ENCODE peak calls at places on chromosomes 1 and 21, in eight cellular contexts. R is IMR-90, E is heart left ventricle, J is prostate gland, S is cardiac muscle cell, I is mammary epithelial cell, D is SK-N-SH, G is body of pancreas. F is an unnamed sample.

GRCh38 chr1:35031103-35031452 is 667 bp downstream of the ZMYM6 start:
- DNase-seq in D (peak; percentile 39), S (peak; percentile 19), E (peak; percentile 11), J (peak; percentile 8), G (peak; percentile 26), I (peak; percentile 50), R (peak; percentile 49), F (no peak)

GRCh38 chr1:156848461-156849150 is 10.3 kb downstream of the INSRR start:
- DNase-seq in R (no peak), E (no peak), G (no peak), S (peak; percentile 32), I (peak; percentile 31), D (no peak), J (peak; percentile 8), F (no peak)

GRCh38 chr1:17965515-17966100 is 142.0 kb upstream of the IGSF21 start:
- DNase-seq in G (no peak), D (no peak), E (no peak), I (no peak), S (no peak), J (no peak), R (no peak), F (no peak)

GRCh38 chr1:14740016-14740415 is 141.5 kb downstream of the KAZN start:
- DNase-seq in E (no peak), S (no peak), G (no peak), D (no peak), R (no peak), I (no peak), J (no peak), F (no peak)

GRCh38 chr1:54407201-54407956 is 1.2 kb upstream of the SSBP3 start:
- DNase-seq in S (peak; percentile 95), I (peak; percentile 85), J (peak; percentile 79), D (peak; percentile 75), E (peak; percentile 81), R (peak; percentile 93), G (peak; percentile 70), F (peak; percentile 59)

GRCh38 chr1:78069784-78070183 is 24.0 kb downstream of the GIPC2 start:
- DNase-seq in S (no peak), E (no peak), G (no peak), I (peak; percentile 29), D (no peak), J (no peak), R (no peak), F (no peak)

GRCh38 chr1:53078333-53079101 is 16.5 kb downstream of the PODN start:
- DNase-seq in I (no peak), J (no peak), D (no peak), E (no peak), R (no peak), G (no peak), S (no peak), F (no peak)

GRCh38 chr1:29245876-29246275 is 9.6 kb downstream of the PTPRU start:
- DNase-seq in S (no peak), J (no peak), D (peak; percentile 68), G (no peak), E (no peak), I (no peak), R (peak; percentile 53), F (no peak)

GRCh38 chr1:183374825-183375224 is 43.4 kb downstream of the NMNAT2 start:
- DNase-seq in J (no peak), I (no peak), R (no peak), E (no peak), D (no peak), S (no peak), G (no peak), F (no peak)

GRCh38 chr1:67612690-67613322 is 72.2 kb upstream of the GADD45A start:
- DNase-seq in R (no peak), S (peak; percentile 39), G (no peak), E (peak; percentile 28), J (no peak), D (no peak), I (no peak), F (no peak)

GRCh38 chr1:80448081-80448480 is 1352.7 kb upstream of the ADGRL2 start:
- DNase-seq in E (no peak), G (no peak), S (no peak), D (no peak), I (no peak), R (peak; percentile 27), J (no peak), F (no peak)

GRCh38 chr1:26582836-26583460 is 53.4 kb downstream of the RPS6KA1 start:
- DNase-seq in G (no peak), I (peak; percentile 11), S (no peak), E (no peak), J (no peak), R (peak; percentile 76), D (no peak), F (no peak)

GRCh38 chr21:23534833-23535232 is 2072.4 kb downstream of the MRPL39 start:
- DNase-seq in D (no peak), I (no peak), S (no peak), J (no peak), E (no peak), R (no peak), G (no peak), F (no peak)

GRCh38 chr1:58391514-58391913 is 155.0 kb downstream of the OMA1 start:
- DNase-seq in G (no peak), R (no peak), S (no peak), E (no peak), D (no peak), I (no peak), J (no peak), F (no peak)

GRCh38 chr21:42991992-42992740 is 17.8 kb downstream of the PKNOX1 start:
- DNase-seq in S (peak; percentile 87), E (peak; percentile 77), D (no peak), J (no peak), G (no peak), R (peak; percentile 97), I (peak; percentile 21), F (no peak)

GRCh38 chr1:107748529-107748928 is 216.5 kb downstream of the VAV3 start:
- DNase-seq in G (no peak), E (no peak), I (peak; percentile 35), D (peak; percentile 19), J (no peak), S (peak; percentile 34), R (peak; percentile 1), F (no peak)

DNA sequence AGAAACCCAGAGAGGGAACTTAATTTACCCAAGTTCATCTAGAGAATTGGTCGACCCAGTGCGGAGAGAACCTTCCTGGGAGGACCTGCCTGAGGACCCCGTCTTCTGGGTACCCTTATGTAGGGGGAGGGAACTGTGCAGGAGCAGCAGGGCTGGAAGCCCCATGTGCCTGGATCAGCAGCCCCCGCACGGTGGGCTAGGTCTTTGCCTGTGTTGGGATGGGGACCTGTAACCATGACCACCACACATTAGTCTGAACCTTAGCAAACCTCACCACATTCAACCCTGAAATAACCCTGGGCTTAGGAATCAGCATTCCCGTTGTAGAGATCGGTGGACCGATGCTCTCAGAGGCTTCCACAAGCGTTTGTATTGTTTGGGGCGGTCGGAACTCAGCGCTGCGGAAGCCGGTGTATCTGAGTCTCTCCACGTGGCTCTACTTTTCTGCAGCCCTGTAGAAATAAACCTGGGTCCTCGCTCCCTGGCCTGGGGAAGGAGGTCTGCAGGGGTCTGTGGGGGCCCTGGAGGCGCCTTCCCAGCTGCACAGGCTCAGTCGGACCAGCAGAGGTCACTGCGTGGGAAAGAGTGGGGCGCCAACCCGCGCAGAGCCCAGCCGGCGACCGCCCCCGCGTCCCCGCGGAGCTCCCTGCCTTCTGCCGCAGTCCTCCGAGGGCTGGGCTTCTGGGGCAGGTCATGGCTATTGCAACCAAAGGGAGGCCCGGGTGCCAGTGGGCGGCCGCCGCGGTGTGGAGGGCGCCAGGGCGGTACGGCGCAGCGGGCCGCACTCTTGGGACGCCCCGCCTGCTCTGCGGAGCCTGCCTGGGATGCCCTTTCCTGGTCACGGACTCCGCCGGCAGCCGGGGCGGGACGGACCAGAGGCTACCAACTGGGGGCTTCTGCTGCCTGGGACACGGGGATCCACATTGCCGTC is 36.2 kb upstream of the KCNA10 start:
- DNase-seq in J (peak; percentile 7), E (peak; percentile 44), D (peak; percentile 89), R (peak; percentile 1), I (no peak), G (peak; percentile 50), S (peak; percentile 68), F (peak; percentile 79)
- TF ChIP-seq CTCF in J (peak; percentile 56), E (peak; percentile 80), D (peak; percentile 59), R (peak; percentile 37), I (peak; percentile 27), G (peak; percentile 66), S (peak; percentile 60), F (peak; percentile 74)

GRCh38 chr1:201420608-201421002 is 925 bp downstream of the TNNI1 start:
- DNase-seq in R (no peak), J (no peak), S (peak; percentile 61), E (no peak), D (no peak), I (no peak), G (no peak), F (no peak)
- H3K4me3 ChIP-seq in R (no peak overlapping the region), J (no peak overlapping the region), S (peak overlapping the region; percentile 48), E (no peak overlapping the region), D (no peak overlapping the region), I (no peak overlapping the region), G (no peak overlapping the region), F (no peak overlapping the region)

DNA sequence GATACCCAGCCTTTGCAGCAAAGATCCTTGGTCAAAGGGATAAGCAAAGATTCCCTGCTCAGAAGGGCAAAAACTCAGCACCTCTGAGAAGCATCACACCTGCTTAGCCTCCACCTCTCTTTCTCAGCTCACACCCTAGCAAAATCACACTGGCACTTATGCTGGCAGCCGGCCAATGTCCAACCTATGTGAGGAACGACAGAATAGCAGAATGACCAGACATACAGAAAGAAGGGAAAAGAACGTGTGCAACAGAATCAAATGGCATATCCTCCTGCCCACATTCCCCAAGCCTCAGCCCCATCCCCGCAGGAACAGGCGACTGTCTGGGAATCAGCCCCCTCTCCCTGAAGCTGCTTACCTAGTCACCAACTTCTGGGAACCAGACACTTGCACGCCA is 664 bp upstream of the ADORA3 start:
- DNase-seq in E (no peak), I (no peak), J (no peak), R (no peak), G (no peak), D (no peak), S (no peak), F (no peak)
- H3K4me1 ChIP-seq in E (peaks cover 20% of the 10 kb centered on the region), I (peaks cover 15% of the 10 kb centered on the region), J (peaks cover 9% of the 10 kb centered on the region), R (peaks cover 10% of the 10 kb centered on the region), G (peaks cover 19% of the 10 kb centered on the region), D (peaks cover 8% of the 10 kb centered on the region), S (peaks cover 11% of the 10 kb centered on the region), F (no peaks in the 10 kb centered on the region)

GRCh38 chr1:111737216-111738132 is 1.7 kb downstream of the INKA2 start:
- DNase-seq in D (no peak), R (no peak), I (no peak), S (no peak), E (peak; percentile 3), J (no peak), G (no peak), F (no peak)

GRCh38 chr1:111739222-111739983 is at the start of gene INKA2:
- DNase-seq in E (peak; percentile 95), G (peak; percentile 74), R (peak; percentile 83), S (peak; percentile 94), D (peak; percentile 94), J (peak; percentile 88), I (peak; percentile 92), F (peak; percentile 93)

GRCh38 chr1:111738436-111739221 is 566 bp downstream of the INKA2 start:
- DNase-seq in J (peak; percentile 74), I (peak; percentile 83), G (peak; percentile 49), E (peak; percentile 84), R (peak; percentile 49), D (peak; percentile 83), S (peak; percentile 76), F (peak; percentile 84)

GRCh38 chr1:111738133-111738435 is 1.1 kb downstream of the INKA2 start:
- DNase-seq in S (no peak), G (no peak), R (no peak), J (no peak), E (no peak), I (no peak), D (no peak), F (no peak)

GRCh38 chr1:111739984-111740765 is 980 bp upstream of the INKA2 start:
- DNase-seq in I (peak; percentile 45), R (peak; percentile 52), J (peak; percentile 56), S (peak; percentile 87), E (peak; percentile 75), G (peak; percentile 36), D (peak; percentile 86), F (peak; percentile 80)
- TF ChIP-seq CTCF in I (no peak), R (no peak), J (no peak), S (peak; percentile 11), E (no peak), G (no peak), D (peak; percentile 13), F (no peak)